ENCODE peak calls at places on chromosomes 16 and 17, in seven cellular contexts. F is GM23248, A is endothelial cell of umbilical vein, D is fibroblast of lung, T is IMR-90, P is NT2/D1, Q is mesendoderm. K is an unnamed sample.

GRCh38 chr17:12995106-12995895 is 22.5 kb downstream of the ELAC2 start:
- DNase-seq in A (no peak), D (no peak), Q (no peak), T (no peak), P (no peak), F (no peak), K (no peak)

GRCh38 chr17:7019839-7020519 is 2.9 kb upstream of the BCL6B start:
- DNase-seq in D (peak), A (peak), F (peak), Q (peak), T (peak), P (no peak), K (peak)

GRCh38 chr17:62059394-62059793 is 5.7 kb downstream of the MED13 start:
- DNase-seq in A (no peak), T (no peak), P (no peak), Q (no peak), D (no peak), F (no peak), K (no peak)

GRCh38 chr16:87877942-87878507 is 8.7 kb upstream of the SLC7A5 start:
- DNase-seq in D (no peak), T (no peak), Q (no peak), P (no peak), F (peak), A (no peak), K (no peak)

GRCh38 chr16:27859020-27859419 is 204.5 kb downstream of the GSG1L start:
- DNase-seq in F (no peak), Q (peak), D (no peak), P (peak), T (no peak), A (no peak), K (no peak)

GRCh38 chr17:47253541-47254402 is at the start of gene ITGB3:
- DNase-seq in A (peak), T (peak), P (no peak), F (peak), Q (peak), D (peak), K (peak)

GRCh38 chr17:67132366-67132765 is 88.0 kb downstream of the CACNG1 start:
- DNase-seq in A (no peak), D (no peak), P (no peak), F (no peak), Q (no peak), T (no peak), K (no peak)

GRCh38 chr17:11921296-11921695 is 76.0 kb downstream of the ZNF18 start:
- DNase-seq in Q (no peak), D (no peak), T (no peak), F (no peak), A (no peak), P (no peak), K (no peak)

GRCh38 chr17:82289822-82290541 is 16.5 kb upstream of the CSNK1D start:
- DNase-seq in P (no peak), D (no peak), A (no peak), T (no peak), F (no peak), Q (no peak), K (no peak)

GRCh38 chr17:82292251-82293154 is 19.0 kb upstream of the CSNK1D start:
- DNase-seq in Q (peak), P (peak), F (peak), A (peak), T (peak), D (peak), K (peak)

GRCh38 chr17:82288602-82288927 is 15.1 kb upstream of the CSNK1D start:
- DNase-seq in F (no peak), T (no peak), D (no peak), P (no peak), A (no peak), Q (no peak), K (no peak)

GRCh38 chr17:82294086-82294773 is 20.7 kb upstream of the CSNK1D start:
- DNase-seq in Q (no peak), A (peak), F (no peak), P (no peak), T (peak), D (no peak), K (no peak)

DNA sequence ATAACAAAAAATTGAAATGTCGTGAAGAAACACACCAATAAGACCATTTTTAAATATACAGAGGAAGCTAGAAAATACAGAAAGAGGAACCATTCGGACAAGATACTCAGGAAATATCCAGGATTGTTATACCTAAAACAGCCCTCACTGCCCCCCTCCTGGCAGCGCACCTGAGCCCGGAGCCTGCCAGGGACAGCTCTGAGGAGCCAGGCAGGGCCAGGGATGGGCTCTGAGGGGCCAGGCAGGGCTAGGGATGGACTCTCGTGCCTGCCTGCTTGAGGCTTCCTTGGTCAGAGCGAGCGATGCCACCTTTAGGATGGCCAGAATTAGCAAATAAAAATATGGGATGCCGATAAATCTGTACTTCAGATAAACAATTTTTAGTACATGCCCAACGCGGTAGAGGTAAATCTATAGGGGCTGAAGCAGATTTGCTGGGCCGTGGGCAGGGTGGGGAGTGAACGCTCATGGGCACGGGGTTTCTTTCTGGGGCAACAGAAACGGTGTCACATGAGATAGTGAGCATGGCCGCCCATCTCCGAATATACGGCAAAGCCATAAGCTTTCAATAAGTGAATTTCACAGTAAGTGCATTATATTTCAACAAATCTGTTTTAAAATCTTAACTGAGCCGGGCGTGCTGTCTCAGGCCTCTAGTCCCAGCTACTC is 18.2 kb upstream of the CSNK1D start:
- DNase-seq in D (no peak), F (no peak), A (no peak), P (no peak), Q (no peak), T (no peak), K (no peak)
- H3K4me3 ChIP-seq in D (peak), F (peak), A (peak), P (peak), Q (no peak), T (peak), K (peak)

GRCh38 chr17:40577611-40578065 is 12.4 kb upstream of the CCR7 start:
- DNase-seq in A (no peak), F (no peak), D (no peak), Q (no peak), T (no peak), P (no peak), K (no peak)
- H3K4me3 ChIP-seq in A (no peak), F (no peak), D (no peak), Q (no peak), T (no peak), P (no peak), K (no peak)

DNA sequence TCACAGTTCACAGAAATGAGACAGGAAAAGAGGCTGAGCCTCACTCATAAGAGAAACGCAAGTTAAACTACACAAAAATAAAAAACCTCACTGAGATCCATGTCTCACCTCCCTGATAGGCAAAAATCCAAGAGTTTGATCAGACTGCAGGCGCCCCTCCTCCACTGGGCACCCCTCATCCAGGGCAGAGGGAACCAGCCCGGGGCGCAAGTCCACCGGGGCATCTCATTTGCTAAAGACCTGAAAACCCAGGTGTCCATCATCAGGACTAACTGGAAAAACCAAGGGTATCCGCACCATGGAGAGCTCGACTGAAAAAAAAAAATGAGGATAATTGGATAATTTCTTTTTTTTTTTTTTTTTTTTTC is 2.6 kb downstream of the HBZ start:
- DNase-seq in Q (no peak), P (no peak), F (no peak), A (no peak), D (no peak), T (no peak), K (no peak)
- H3K4me3 ChIP-seq in Q (no peak), P (peak), F (peak), A (no peak), D (peak), T (peak), K (peak)

GRCh38 chr17:74998783-74999182 is 11.4 kb downstream of the CDR2L start:
- DNase-seq in A (no peak), D (no peak), P (no peak), T (no peak), Q (no peak), F (no peak), K (no peak)
- H3K4me3 ChIP-seq in A (no peak), D (no peak), P (no peak), T (no peak), Q (no peak), F (no peak), K (no peak)

GRCh38 chr16:89035698-89036570 is 57.7 kb upstream of the ACSF3 start:
- DNase-seq in D (no peak), T (no peak), P (no peak), Q (no peak), A (no peak), F (no peak), K (no peak)

GRCh38 chr16:89037261-89038152 is 56.1 kb upstream of the ACSF3 start:
- DNase-seq in A (peak), T (peak), F (peak), Q (peak), D (peak), P (peak), K (peak)

GRCh38 chr16:89035013-89035697 is 58.1 kb upstream of the CBFA2T3 start:
- DNase-seq in A (no peak), Q (peak), P (no peak), F (no peak), T (no peak), D (no peak), K (no peak)

GRCh38 chr16:89038221-89038721 is 55.4 kb upstream of the ACSF3 start:
- DNase-seq in D (no peak), T (no peak), F (no peak), Q (no peak), A (no peak), P (no peak), K (no peak)

GRCh38 chr16:89036776-89037175 is 56.9 kb upstream of the ACSF3 start:
- DNase-seq in P (no peak), F (no peak), A (no peak), Q (no peak), T (no peak), D (no peak), K (no peak)
- H3K4me3 ChIP-seq in P (no peak), F (no peak), A (no peak), Q (no peak), T (no peak), D (no peak), K (no peak)

DNA sequence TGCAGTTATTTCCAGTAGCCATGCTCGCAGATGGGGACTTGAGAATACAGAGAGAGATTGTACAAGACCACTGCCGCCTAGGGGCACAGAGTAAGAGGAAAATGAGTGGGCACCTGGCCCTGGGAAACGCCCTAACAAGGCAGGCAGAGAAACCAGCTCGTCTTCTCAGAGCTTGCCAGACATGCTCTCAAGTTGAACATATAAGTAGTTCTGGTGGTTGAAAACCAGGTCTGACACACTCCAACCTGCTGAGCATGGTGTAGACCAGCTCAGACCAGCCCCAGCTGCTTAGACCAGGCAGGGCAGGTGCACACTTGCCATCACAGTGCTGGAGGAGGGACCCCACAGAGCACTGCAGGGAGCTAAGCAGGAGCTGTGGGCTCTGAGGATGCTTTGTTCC is 250.5 kb downstream of the CPPED1 start:
- DNase-seq in D (no peak), A (no peak), T (no peak), Q (no peak), F (no peak), P (no peak), K (no peak)
- H3K4me3 ChIP-seq in D (no peak), A (no peak), T (no peak), Q (no peak), F (no peak), P (no peak), K (no peak)

DNA sequence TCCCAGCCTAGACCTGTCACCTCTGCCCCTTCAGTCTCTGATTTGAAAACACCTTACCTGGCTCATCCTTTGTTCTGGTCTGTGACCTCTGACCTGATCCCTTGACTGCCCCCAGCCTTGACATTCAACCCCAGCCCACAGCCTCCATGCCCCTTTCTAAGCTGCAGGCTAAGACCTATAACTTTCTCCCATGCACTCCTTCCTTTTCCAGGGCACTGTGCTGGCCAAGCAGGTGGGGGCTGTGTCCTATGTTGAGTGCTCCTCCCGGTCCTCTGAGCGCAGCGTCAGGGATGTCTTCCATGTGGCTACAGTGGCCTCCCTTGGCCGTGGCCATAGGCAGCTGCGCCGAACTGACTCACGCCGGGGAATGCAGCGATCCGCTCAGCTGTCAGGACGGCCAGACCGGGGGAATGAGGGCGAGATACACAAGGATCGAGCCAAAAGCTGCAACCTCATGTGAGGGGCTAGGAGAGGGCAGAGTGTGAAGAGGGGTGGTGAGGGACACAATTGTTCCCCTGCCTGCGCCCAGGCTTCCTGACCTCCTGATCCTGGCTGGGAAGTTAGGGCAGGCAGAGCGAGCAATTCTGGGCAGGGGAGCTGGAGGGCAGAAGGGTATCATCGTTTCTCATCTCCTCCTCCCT is 3.3 kb downstream of the RND2 start:
- DNase-seq in A (no peak), D (no peak), F (no peak), Q (no peak), P (no peak), T (no peak), K (no peak)
- H3K4me3 ChIP-seq in A (no peak), D (no peak), F (no peak), Q (no peak), P (no peak), T (no peak), K (no peak)